ENCODE peak calls at places on chromosomes 2 and 18, in four cellular contexts. D is spleen; B is stimulated activated CD4-positive, alpha-beta T cell treated with anti-CD3 and anti-CD28 coated beads, Interleukin-2, amount 100 ng/mL, for 48 hours; R is GM18507. N is an unnamed sample.

GRCh38 chr2:171703574-171704347 is 16.5 kb downstream of the DYNC1I2 start:
- DNase-seq in R (no peak), B (no peak), D (no peak), N (peak; percentile 26)

GRCh38 chr18:10973579-10974260 is 175.6 kb downstream of the PIEZO2 start:
- DNase-seq in B (no peak), R (no peak), D (no peak), N (no peak)

GRCh38 chr2:239012936-239013669 is 165.2 kb downstream of the TWIST2 start:
- DNase-seq in D (peak; percentile 16), B (no peak), R (no peak), N (no peak)

GRCh38 chr2:109604597-109604996 is 9.2 kb downstream of the SEPTIN10 start:
- DNase-seq in D (no peak), B (no peak), R (no peak), N (peak; percentile 60)

GRCh38 chr2:134119117-134119671 is 134.7 kb upstream of the MGAT5 start:
- DNase-seq in R (no peak), D (no peak), B (no peak), N (no peak)

GRCh38 chr2:195543902-195544894 is 112.8 kb upstream of the SLC39A10 start:
- DNase-seq in R (peak; percentile 37), D (no peak), B (no peak), N (peak; percentile 94)

GRCh38 chr18:21073180-21073579 is 38.4 kb downstream of the ROCK1 start:
- DNase-seq in B (no peak), D (no peak), R (no peak), N (no peak)

GRCh38 chr2:202307690-202308089 is 42.1 kb downstream of the NOP58 start:
- DNase-seq in B (no peak), R (no peak), D (no peak), N (no peak)

GRCh38 chr2:41836944-41837343 is 210.9 kb upstream of the PKDCC start:
- DNase-seq in B (no peak), R (no peak), D (no peak), N (peak; percentile 3)

GRCh38 chr2:64404002-64404731 is 49.8 kb upstream of the LGALSL start:
- DNase-seq in D (peak; percentile 86), R (no peak), B (no peak), N (no peak)

GRCh38 chr2:226623587-226624368 is 175.8 kb downstream of the IRS1 start:
- DNase-seq in R (no peak), B (no peak), D (no peak), N (no peak)

GRCh38 chr2:181552808-181553207 is 95.6 kb downstream of the ITGA4 start:
- DNase-seq in B (no peak), D (no peak), R (no peak), N (peak; percentile 31)

GRCh38 chr18:12592597-12593127 is 65.2 kb downstream of the SPIRE1 start:
- DNase-seq in D (no peak), B (no peak), R (no peak), N (no peak)

GRCh38 chr18:54218299-54218698 is 6.2 kb downstream of the MBD2 start:
- DNase-seq in R (no peak), D (no peak), B (no peak), N (no peak)

GRCh38 chr2:189232759-189233406 is 53.3 kb upstream of the COL5A2 start:
- DNase-seq in R (no peak), B (no peak), D (no peak), N (no peak)

GRCh38 chr2:203484266-203485112 is 50.6 kb downstream of the RAPH1 start:
- DNase-seq in B (peak; percentile 25), R (no peak), D (no peak), N (peak; percentile 7)

GRCh38 chr2:62286089-62286785 is 90.3 kb downstream of the B3GNT2 start:
- DNase-seq in B (no peak), D (no peak), R (no peak), N (no peak)

GRCh38 chr18:9516437-9517064 is 41.2 kb downstream of the RALBP1 start:
- DNase-seq in D (no peak), R (no peak), B (no peak), N (peak; percentile 45)

GRCh38 chr2:104408266-104408665 is 445.6 kb upstream of the POU3F3 start:
- DNase-seq in B (no peak), R (no peak), D (no peak), N (no peak)

GRCh38 chr2:109690457-109690821 is 76.3 kb downstream of the SOWAHC start:
- DNase-seq in R (no peak), D (no peak), B (no peak), N (no peak)

GRCh38 chr2:42046819-42047487 is 868 bp upstream of the PKDCC start:
- DNase-seq in R (no peak), D (no peak), B (no peak), N (no peak)

GRCh38 chr2:48541696-48542389 is 11.9 kb downstream of the STON1 start:
- DNase-seq in B (no peak), R (no peak), D (no peak), N (no peak)

GRCh38 chr2:120779781-120780283 is 44.2 kb downstream of the GLI2 start:
- DNase-seq in B (no peak), D (no peak), R (no peak), N (peak; percentile 94)

GRCh38 chr18:75201273-75201898 is 7.6 kb downstream of the PTGR3 start:
- DNase-seq in R (no peak), B (no peak), D (no peak), N (no peak)

GRCh38 chr2:221205103-221205502 is 367.0 kb downstream of the EPHA4 start:
- DNase-seq in R (no peak), B (no peak), D (no peak), N (no peak)

GRCh38 chr2:80014637-80015036 is 289.9 kb downstream of the LRRTM1 start:
- DNase-seq in B (no peak), R (no peak), D (no peak), N (no peak)

GRCh38 chr18:12236934-12237832 is 17.0 kb upstream of the CIDEA start:
- DNase-seq in B (peak; percentile 77), R (peak; percentile 71), D (peak; percentile 91), N (peak; percentile 26)

GRCh38 chr2:11753452-11753885 is 7.0 kb downstream of the LPIN1 start:
- DNase-seq in D (peak; percentile 87), B (no peak), R (peak; percentile 64), N (no peak)

N was measured in kidney glomerular epithelial cell.